ENCODE peak calls at places on chromosomes 7 and 10, in ten cellular contexts. E is lower lobe of right lung; S is breast epithelium; G is neuronal stem cell; I is Peyer's patch; M is tibial nerve; B is Panc1; O is left ventricle myocardium inferior; P is endodermal cell; W is CD8-positive, alpha-beta T cell. C is an unnamed sample. For H3K4me1, the result is how much of the 10 kb centered on the place peaks cover.

GRCh38 chr10:42989481-42989921 is 87.4 kb upstream of the RET start:
- DNase-seq in E (peak), S (no peak), G (no peak), I (no peak), M (no peak), B (no peak), O (no peak), P (no peak), W (no peak), C (peak)

GRCh38 chr10:45483002-45483401 is 109.0 kb downstream of the ALOX5 start:
- DNase-seq in E (no peak), S (no peak), G (no peak), I (no peak), M (no peak), B (no peak), O (no peak), P (no peak), W (no peak), C (no peak)

GRCh38 chr7:84354030-84354429 is 159.4 kb upstream of the SEMA3A start:
- DNase-seq in E (no peak), S (no peak), G (no peak), I (no peak), M (no peak), B (no peak), O (no peak), P (no peak), W (no peak), C (no peak)

GRCh38 chr10:21516270-21517131 is 9.0 kb downstream of the SKIDA1 start:
- DNase-seq in E (peak), S (no peak), G (no peak), I (peak), M (no peak), B (no peak), O (peak), P (peak), W (no peak), C (peak)

GRCh38 chr7:20776214-20776875 is 10.3 kb downstream of the SP8 start:
- DNase-seq in E (no peak), S (no peak), G (no peak), I (no peak), M (no peak), B (no peak), O (no peak), P (peak), W (no peak), C (no peak)

GRCh38 chr7:151579642-151580041 is 59.9 kb upstream of the RHEB start:
- DNase-seq in E (no peak), S (no peak), G (no peak), I (no peak), M (no peak), B (no peak), O (no peak), P (no peak), W (no peak), C (no peak)

GRCh38 chr10:103839867-103840746 is 15.3 kb downstream of the SH3PXD2A start:
- DNase-seq in E (peak), S (no peak), G (no peak), I (no peak), M (no peak), B (no peak), O (peak), P (peak), W (no peak), C (no peak)

GRCh38 chr7:92723205-92723604 is 113.2 kb downstream of the CDK6 start:
- DNase-seq in E (no peak), S (no peak), G (no peak), I (no peak), M (no peak), B (no peak), O (no peak), P (no peak), W (no peak), C (no peak)

GRCh38 chr7:17937506-17938115 is 2.7 kb downstream of the SNX13 start:
- DNase-seq in E (no peak), S (no peak), G (no peak), I (no peak), M (no peak), B (no peak), O (no peak), P (no peak), W (no peak), C (no peak)

GRCh38 chr7:103989200-103989784 is at the start of gene RELN:
- DNase-seq in E (no peak), S (no peak), G (peak), I (no peak), M (no peak), B (no peak), O (no peak), P (peak), W (no peak), C (peak)

GRCh38 chr10:110865184-110865803 is 6.4 kb upstream of the PDCD4 start:
- DNase-seq in E (no peak), S (no peak), G (peak), I (no peak), M (no peak), B (no peak), O (no peak), P (no peak), W (no peak), C (no peak)

GRCh38 chr7:135490783-135491182 is 19.1 kb downstream of the CNOT4 start:
- DNase-seq in E (no peak), S (no peak), G (no peak), I (no peak), M (no peak), B (no peak), O (no peak), P (no peak), W (no peak), C (no peak)

DNA sequence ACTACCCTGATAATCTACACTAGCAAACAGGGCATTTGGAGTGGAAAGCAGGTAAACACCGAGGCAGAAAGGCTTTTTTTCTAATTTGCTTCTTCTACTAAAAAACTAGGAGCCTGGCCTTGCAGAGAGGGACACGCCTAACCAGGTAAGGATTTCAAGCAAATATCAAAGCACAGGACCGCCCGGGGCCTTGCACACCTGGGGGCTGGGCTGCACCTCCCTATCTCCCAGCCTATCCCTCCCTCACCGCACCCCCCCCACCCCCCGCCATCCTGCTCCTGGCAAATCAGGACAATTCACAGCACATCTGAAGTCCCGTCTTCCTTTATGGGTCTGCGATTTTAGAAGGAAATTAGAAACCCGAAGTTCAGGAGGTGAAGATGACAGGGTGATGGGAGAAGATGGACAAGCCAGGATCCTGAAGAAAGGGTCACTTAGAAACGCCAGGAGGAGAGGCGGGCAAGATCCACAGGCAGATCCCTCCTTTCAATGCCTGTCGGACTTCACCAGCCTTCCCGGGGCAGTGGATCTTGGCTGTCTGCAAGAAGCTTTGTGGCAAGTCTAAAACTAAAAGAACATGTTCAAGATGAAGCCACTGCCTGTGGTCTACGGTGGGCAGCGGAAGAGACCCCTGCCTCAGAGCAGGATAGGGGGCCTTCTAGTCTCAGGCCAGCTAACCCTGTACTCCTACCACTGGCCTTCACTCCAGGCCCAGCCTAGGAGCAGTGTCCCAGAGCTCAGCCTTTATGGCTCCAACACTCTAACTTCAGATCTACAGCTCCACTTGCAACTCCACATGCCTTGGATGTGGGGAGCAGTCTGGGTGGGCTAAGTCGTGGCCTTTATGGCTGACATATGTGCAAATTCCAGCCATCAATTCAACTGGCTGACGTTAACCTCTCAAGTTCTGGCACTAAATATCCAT is 43.9 kb downstream of the TNS3 start:
- DNase-seq in E (no peak), S (no peak), G (no peak), I (peak), M (no peak), B (no peak), O (peak), P (no peak), W (no peak), C (no peak)
- H3K4me1 ChIP-seq in E (under half), S (under half), G (under half), I (under half), M (under half), B (half or more), O (under half), P (under half), W (under half), C (half or more)

DNA sequence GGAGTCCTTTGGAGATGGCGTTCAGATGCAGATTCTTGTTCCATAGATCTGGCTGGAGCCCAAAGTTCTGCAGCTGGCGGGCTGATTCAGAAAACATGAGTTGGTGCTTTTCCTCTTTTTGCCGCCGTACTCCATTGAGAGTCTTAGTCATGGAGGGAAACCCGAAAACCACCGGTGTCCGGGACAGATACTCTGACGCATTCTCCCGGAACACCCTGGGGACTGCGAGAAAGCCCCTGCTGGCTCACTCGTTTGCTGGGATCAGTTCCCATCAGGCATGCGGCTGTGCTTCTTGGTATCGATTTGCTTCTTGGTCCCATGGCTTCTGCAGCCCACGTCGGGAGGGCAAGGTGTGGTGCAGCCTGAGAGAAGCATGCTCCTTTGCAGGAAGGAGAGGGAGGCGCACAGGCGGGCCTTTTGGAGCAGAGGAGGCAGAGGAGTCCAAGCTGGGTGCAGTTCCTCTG is 30.8 kb upstream of the PFKFB3 start:
- DNase-seq in E (no peak), S (no peak), G (no peak), I (no peak), M (no peak), B (no peak), O (peak), P (no peak), W (no peak), C (no peak)
- H3K4me1 ChIP-seq in E (under half), S (under half), G (under half), I (under half), M (under half), B (under half), O (half or more), P (under half), W (under half), C (under half)

DNA sequence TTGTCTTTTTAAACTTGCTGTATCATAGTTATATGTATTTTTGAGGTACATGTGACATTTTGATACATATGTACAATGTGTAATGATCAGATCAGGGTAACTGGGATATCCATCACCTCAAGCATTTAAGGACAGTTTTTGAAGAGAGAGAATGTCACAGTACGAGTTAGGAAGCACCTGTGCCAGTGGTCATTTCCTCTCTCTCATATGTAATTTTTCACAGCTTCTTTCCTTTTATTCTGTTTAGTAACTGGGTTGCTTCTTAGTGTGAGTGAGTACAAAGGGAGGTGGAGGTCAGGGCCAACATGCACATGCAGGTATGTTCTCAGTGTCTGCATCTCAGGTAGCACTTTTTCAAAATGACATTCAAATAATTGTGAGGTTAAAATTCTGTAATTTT is 42.5 kb downstream of the SNX10 start:
- DNase-seq in E (no peak), S (no peak), G (no peak), I (no peak), M (no peak), B (no peak), O (no peak), P (no peak), W (no peak), C (no peak)
- H3K4me1 ChIP-seq in E (under half), S (under half), G (under half), I (under half), M (under half), B (under half), O (under half), P (under half), W (under half), C (under half)

DNA sequence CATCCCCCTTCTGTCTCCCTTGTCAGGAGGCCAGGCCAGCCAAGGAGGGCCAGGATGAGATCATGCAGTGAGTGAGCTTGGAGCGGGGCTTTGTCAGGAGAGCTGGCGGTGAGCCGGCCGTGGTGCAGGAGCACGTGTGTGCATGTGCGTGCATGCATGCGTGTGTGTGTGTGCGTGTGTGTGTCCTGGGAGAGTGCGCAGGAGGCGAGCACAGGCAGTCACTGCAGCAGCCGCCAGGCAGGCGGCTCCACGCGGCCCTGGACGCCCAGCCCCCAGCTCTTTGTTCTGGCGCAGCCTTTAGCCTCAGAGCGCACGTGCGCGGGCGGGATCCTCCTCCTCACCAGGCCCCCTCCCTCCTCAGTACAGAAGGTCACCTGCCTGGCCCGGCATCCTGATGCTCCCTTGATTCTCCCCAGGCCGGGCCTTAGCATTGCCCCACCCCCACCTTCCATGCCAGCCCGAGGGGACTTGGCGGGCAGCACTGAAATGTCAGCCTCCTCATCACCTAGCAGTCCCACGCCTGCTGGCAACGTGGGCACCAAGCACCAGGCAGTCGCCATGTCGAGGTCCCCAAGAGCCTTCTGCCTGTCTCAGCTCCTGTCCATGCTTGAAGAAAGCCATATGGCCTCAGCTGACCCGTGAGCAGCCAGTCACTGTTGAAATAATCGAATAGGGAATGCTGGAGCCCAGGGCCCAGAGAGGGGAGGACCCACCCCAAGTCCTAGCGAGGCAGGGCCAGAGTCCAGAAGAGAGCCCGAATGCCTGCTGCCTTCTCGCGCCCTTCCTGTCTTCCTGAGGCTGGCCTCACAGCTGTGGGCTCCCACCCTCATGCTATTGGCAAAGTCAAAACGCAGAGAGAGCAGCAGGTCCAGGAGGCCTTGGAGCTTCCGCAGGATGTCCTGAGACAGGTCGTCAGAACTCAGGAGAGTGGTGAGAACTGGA is 125.9 kb upstream of the PPIF start:
- DNase-seq in E (peak), S (peak), G (no peak), I (peak), M (peak), B (no peak), O (peak), P (no peak), W (no peak), C (no peak)
- H3K4me1 ChIP-seq in E (half or more), S (under half), G (under half), I (under half), M (under half), B (under half), O (half or more), P (under half), W (under half), C (under half)

GRCh38 chr7:50309736-50310135 is 5.2 kb downstream of the IKZF1 start:
- DNase-seq in E (no peak), S (no peak), G (no peak), I (no peak), M (no peak), B (no peak), O (no peak), P (no peak), W (no peak), C (no peak)

GRCh38 chr7:50307368-50308012 is 3.0 kb downstream of the IKZF1 start:
- DNase-seq in E (no peak), S (no peak), G (no peak), I (no peak), M (no peak), B (no peak), O (no peak), P (no peak), W (peak), C (no peak)

GRCh38 chr7:50309130-50309478 is 4.6 kb downstream of the IKZF1 start:
- DNase-seq in E (no peak), S (no peak), G (no peak), I (no peak), M (no peak), B (no peak), O (no peak), P (no peak), W (no peak), C (no peak)

GRCh38 chr7:50306491-50307367 is 2.2 kb downstream of the IKZF1 start:
- DNase-seq in E (no peak), S (no peak), G (no peak), I (no peak), M (no peak), B (no peak), O (no peak), P (no peak), W (no peak), C (no peak)

GRCh38 chr7:50308301-50309129 is 4.0 kb downstream of the IKZF1 start:
- DNase-seq in E (no peak), S (no peak), G (no peak), I (no peak), M (no peak), B (no peak), O (no peak), P (no peak), W (no peak), C (no peak)
- H3K4me1 ChIP-seq in E (under half), S (under half), G (under half), I (under half), M (under half), B (under half), O (under half), P (under half), W (half or more), C (under half)

GRCh38 chr7:23247602-23248335 is 1.2 kb downstream of the GPNMB start:
- DNase-seq in E (peak), S (no peak), G (no peak), I (no peak), M (peak), B (no peak), O (peak), P (peak), W (no peak), C (peak)
- H3K4me1 ChIP-seq in E (under half), S (under half), G (under half), I (under half), M (under half), B (under half), O (half or more), P (under half), W (under half), C (under half)

DNA sequence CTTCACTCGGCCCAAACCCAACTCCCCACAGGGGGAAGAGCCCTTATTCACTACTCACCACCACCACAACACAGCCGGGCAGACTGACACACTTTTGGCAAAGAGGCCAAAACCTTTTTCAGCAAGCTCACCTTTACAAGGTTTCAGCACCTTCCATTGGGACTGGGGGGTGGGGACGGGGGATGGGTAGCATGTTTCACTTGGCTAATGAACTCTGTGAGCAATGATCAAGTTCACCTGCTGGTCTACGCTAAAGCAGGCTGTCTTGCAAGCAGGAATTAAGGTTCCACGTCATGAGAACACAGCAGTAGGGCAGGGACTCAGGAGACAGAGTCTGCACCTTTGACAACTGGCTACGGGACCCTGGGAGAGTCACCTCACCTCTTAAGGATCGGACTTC is 7.0 kb downstream of the FAM53B start:
- DNase-seq in E (no peak), S (no peak), G (no peak), I (no peak), M (no peak), B (no peak), O (no peak), P (peak), W (no peak), C (no peak)
- H3K4me1 ChIP-seq in E (half or more), S (under half), G (under half), I (under half), M (under half), B (half or more), O (half or more), P (under half), W (half or more), C (half or more)

DNA sequence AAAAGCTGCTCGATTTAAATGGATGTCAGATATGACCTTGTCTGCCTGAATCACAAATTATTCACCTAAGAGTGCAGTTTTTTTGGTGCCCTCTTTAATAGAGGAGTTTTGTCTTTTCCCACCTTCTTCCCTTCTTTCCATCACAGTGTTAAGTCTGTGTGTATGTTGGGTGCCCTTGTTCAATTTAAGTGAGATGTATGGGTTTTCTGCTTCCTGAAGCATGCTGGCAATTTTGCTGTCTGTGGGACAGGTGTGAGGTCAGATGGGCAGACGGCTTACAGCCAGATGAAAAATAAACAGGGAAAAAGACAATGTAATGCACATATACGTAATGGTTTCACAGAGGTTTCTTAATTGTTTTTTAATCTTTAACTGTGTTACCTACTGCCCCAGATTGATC is 124.1 kb downstream of the LRRC4 start:
- DNase-seq in E (no peak), S (no peak), G (no peak), I (no peak), M (no peak), B (no peak), O (no peak), P (no peak), W (no peak), C (no peak)
- H3K4me1 ChIP-seq in E (under half), S (under half), G (under half), I (under half), M (under half), B (under half), O (under half), P (under half), W (under half), C (under half)